ENCODE peak calls at places on chromosome 7, in nine cellular contexts. One of them, this sample, is unnamed.

GRCh38 chr7:91894781-91895480 is 14.4 kb upstream of the MTERF1 start:
- DNase-seq in AG20443: no peak
- DNase-seq in GM12865: no peak
- DNase-seq in T-cell: no peak
- DNase-seq in amniotic epithelial cell: peak; percentile 81
- DNase-seq in IMR-90: peak; percentile 31
- DNase-seq in activated CD4-positive, alpha-beta T cell treated with anti-CD3 and anti-CD28 coated beads for 4 hours: no peak
- DNase-seq in D341Med: no peak
- DNase-seq in CD8-positive, alpha-beta memory T cell: no peak
- DNase-seq in this sample: peak; percentile 35

GRCh38 chr7:28433604-28434254 is 21.4 kb downstream of the CREB5 start:
- DNase-seq in amniotic epithelial cell: peak; percentile 89
- DNase-seq in activated CD4-positive, alpha-beta T cell treated with anti-CD3 and anti-CD28 coated beads for 4 hours: no peak
- DNase-seq in T-cell: no peak
- DNase-seq in GM12865: peak; percentile 27
- DNase-seq in D341Med: no peak
- DNase-seq in CD8-positive, alpha-beta memory T cell: no peak
- DNase-seq in AG20443: no peak
- DNase-seq in IMR-90: peak; percentile 52
- DNase-seq in this sample: peak; percentile 84

GRCh38 chr7:92740713-92741126 is 95.7 kb downstream of the CDK6 start:
- DNase-seq in GM12865: no peak
- DNase-seq in amniotic epithelial cell: peak; percentile 93
- DNase-seq in AG20443: peak; percentile 56
- DNase-seq in IMR-90: peak; percentile 89
- DNase-seq in CD8-positive, alpha-beta memory T cell: no peak
- DNase-seq in D341Med: no peak
- DNase-seq in activated CD4-positive, alpha-beta T cell treated with anti-CD3 and anti-CD28 coated beads for 4 hours: no peak
- DNase-seq in T-cell: no peak
- DNase-seq in this sample: peak; percentile 91

GRCh38 chr7:2095533-2095932 is 137.2 kb downstream of the MAD1L1 start:
- DNase-seq in GM12865: no peak
- DNase-seq in T-cell: no peak
- DNase-seq in CD8-positive, alpha-beta memory T cell: no peak
- DNase-seq in IMR-90: no peak
- DNase-seq in activated CD4-positive, alpha-beta T cell treated with anti-CD3 and anti-CD28 coated beads for 4 hours: no peak
- DNase-seq in AG20443: no peak
- DNase-seq in amniotic epithelial cell: no peak
- DNase-seq in D341Med: no peak
- DNase-seq in this sample: no peak

GRCh38 chr7:2757361-2757903 is 69.4 kb downstream of the AMZ1 start:
- DNase-seq in amniotic epithelial cell: peak; percentile 71
- DNase-seq in activated CD4-positive, alpha-beta T cell treated with anti-CD3 and anti-CD28 coated beads for 4 hours: no peak
- DNase-seq in T-cell: no peak
- DNase-seq in D341Med: no peak
- DNase-seq in IMR-90: no peak
- DNase-seq in CD8-positive, alpha-beta memory T cell: no peak
- DNase-seq in GM12865: no peak
- DNase-seq in AG20443: peak; percentile 44
- DNase-seq in this sample: peak; percentile 32

GRCh38 chr7:127943541-127944521 is 87.4 kb downstream of the LRRC4 start:
- DNase-seq in amniotic epithelial cell: no peak
- DNase-seq in T-cell: no peak
- DNase-seq in D341Med: peak; percentile 80
- DNase-seq in GM12865: no peak
- DNase-seq in AG20443: peak; percentile 14
- DNase-seq in activated CD4-positive, alpha-beta T cell treated with anti-CD3 and anti-CD28 coated beads for 4 hours: no peak
- DNase-seq in IMR-90: peak; percentile 72
- DNase-seq in CD8-positive, alpha-beta memory T cell: no peak
- DNase-seq in this sample: peak; percentile 34

GRCh38 chr7:135803143-135803542 is 54.5 kb upstream of the FAM180A start:
- DNase-seq in AG20443: no peak
- DNase-seq in CD8-positive, alpha-beta memory T cell: no peak
- DNase-seq in amniotic epithelial cell: no peak
- DNase-seq in D341Med: no peak
- DNase-seq in T-cell: no peak
- DNase-seq in GM12865: no peak
- DNase-seq in IMR-90: no peak
- DNase-seq in activated CD4-positive, alpha-beta T cell treated with anti-CD3 and anti-CD28 coated beads for 4 hours: no peak
- DNase-seq in this sample: no peak

GRCh38 chr7:135712796-135713195 is 15.2 kb downstream of the SLC13A4 start:
- DNase-seq in D341Med: no peak
- DNase-seq in T-cell: no peak
- DNase-seq in IMR-90: no peak
- DNase-seq in GM12865: no peak
- DNase-seq in AG20443: no peak
- DNase-seq in CD8-positive, alpha-beta memory T cell: no peak
- DNase-seq in activated CD4-positive, alpha-beta T cell treated with anti-CD3 and anti-CD28 coated beads for 4 hours: no peak
- DNase-seq in amniotic epithelial cell: no peak
- DNase-seq in this sample: no peak